ENCODE peak calls at places on chromosome 16, in ten cellular contexts. U, W, H, Q, T, M, S, N, I and O are unnamed samples.

GRCh38 chr16:10172848-10173655 is 9.2 kb downstream of the GRIN2A start:
- DNase-seq in U (peak; percentile 98), W (no peak), H (no peak), Q (no peak), T (no peak), M (no peak), S (no peak), N (no peak), I (no peak), O (peak; percentile 29)

GRCh38 chr16:70714526-70715112 is 28.8 kb upstream of the MTSS2 start:
- DNase-seq in U (no peak), W (no peak), H (no peak), Q (no peak), T (no peak), M (no peak), S (no peak), N (no peak), I (no peak), O (peak; percentile 66)

GRCh38 chr16:23739516-23739915 is 15.3 kb upstream of the CHP2 start:
- DNase-seq in U (no peak), W (no peak), H (no peak), Q (no peak), T (no peak), M (no peak), S (no peak), N (no peak), I (no peak), O (no peak)

GRCh38 chr16:1706386-1707192 is 594 bp downstream of the MAPK8IP3 start:
- DNase-seq in U (peak; percentile 40), W (no peak), H (peak; percentile 62), Q (no peak), T (no peak), M (peak; percentile 37), S (no peak), N (peak; percentile 48), I (no peak), O (no peak)

GRCh38 chr16:2719328-2720062 is 529 bp downstream of the PRSS27 start:
- DNase-seq in U (no peak), W (no peak), H (no peak), Q (no peak), T (no peak), M (no peak), S (no peak), N (no peak), I (no peak), O (no peak)

GRCh38 chr16:55853114-55853513 is 20.2 kb upstream of the CES1 start:
- DNase-seq in U (no peak), W (no peak), H (no peak), Q (no peak), T (no peak), M (no peak), S (no peak), N (no peak), I (no peak), O (no peak)

GRCh38 chr16:84836234-84836647 is 16.5 kb downstream of the CRISPLD2 start:
- DNase-seq in U (peak; percentile 100), W (no peak), H (no peak), Q (no peak), T (no peak), M (peak; percentile 49), S (no peak), N (no peak), I (no peak), O (no peak)

GRCh38 chr16:4244254-4244812 is 2.5 kb upstream of the SRL start:
- DNase-seq in U (no peak), W (no peak), H (no peak), Q (no peak), T (no peak), M (no peak), S (no peak), N (no peak), I (no peak), O (no peak)

GRCh38 chr16:84844049-84844350 is 24.2 kb downstream of the CRISPLD2 start:
- DNase-seq in U (no peak), W (no peak), H (no peak), Q (no peak), T (no peak), M (no peak), S (no peak), N (no peak), I (no peak), O (no peak)

GRCh38 chr16:84818989-84819643 is 669 bp upstream of the CRISPLD2 start:
- DNase-seq in U (no peak), W (no peak), H (no peak), Q (no peak), T (no peak), M (no peak), S (no peak), N (no peak), I (no peak), O (no peak)

GRCh38 chr16:72845322-72846020 is 202.5 kb downstream of the ZFHX3 start:
- DNase-seq in U (no peak), W (no peak), H (no peak), Q (no peak), T (no peak), M (no peak), S (no peak), N (no peak), I (no peak), O (no peak)

GRCh38 chr16:56848056-56848936 is 16.7 kb upstream of the SLC12A3 start:
- DNase-seq in U (peak; percentile 88), W (no peak), H (no peak), Q (no peak), T (no peak), M (peak; percentile 83), S (no peak), N (no peak), I (no peak), O (no peak)

GRCh38 chr16:10921536-10922327 is 20.5 kb downstream of the DEXI start:
- DNase-seq in U (no peak), W (no peak), H (no peak), Q (no peak), T (no peak), M (no peak), S (no peak), N (no peak), I (no peak), O (no peak)

GRCh38 chr16:79639576-79640311 is 39.2 kb upstream of the MAF start:
- DNase-seq in U (no peak), W (no peak), H (no peak), Q (no peak), T (no peak), M (no peak), S (no peak), N (no peak), I (no peak), O (no peak)

GRCh38 chr16:68756250-68757051 is 19.4 kb downstream of the CDH1 start:
- DNase-seq in U (peak; percentile 12), W (no peak), H (peak; percentile 46), Q (no peak), T (no peak), M (no peak), S (no peak), N (no peak), I (peak; percentile 98), O (no peak)

GRCh38 chr16:11909653-11910551 is 5.9 kb downstream of the GSPT1 start:
- DNase-seq in U (peak; percentile 80), W (no peak), H (no peak), Q (no peak), T (no peak), M (no peak), S (no peak), N (no peak), I (no peak), O (no peak)

GRCh38 chr16:56190903-56191806 is at the start of gene GNAO1:
- DNase-seq in U (peak; percentile 56), W (peak; percentile 86), H (peak; percentile 59), Q (peak; percentile 80), T (peak; percentile 65), M (peak; percentile 33), S (peak; percentile 82), N (peak; percentile 4), I (no peak), O (peak; percentile 96)

GRCh38 chr16:24848065-24848464 is 2.3 kb downstream of the SLC5A11 start:
- DNase-seq in U (peak; percentile 78), W (no peak), H (no peak), Q (no peak), T (no peak), M (peak; percentile 79), S (no peak), N (no peak), I (peak; percentile 24), O (no peak)

GRCh38 chr16:66382171-66382965 is 15.9 kb downstream of the CDH5 start:
- DNase-seq in U (peak; percentile 96), W (no peak), H (no peak), Q (no peak), T (no peak), M (peak; percentile 99), S (no peak), N (no peak), I (no peak), O (no peak)

GRCh38 chr16:14375132-14375491 is 254.9 kb downstream of the PARN start:
- DNase-seq in U (peak; percentile 22), W (no peak), H (no peak), Q (no peak), T (no peak), M (no peak), S (no peak), N (no peak), I (no peak), O (no peak)

GRCh38 chr16:50323335-50324011 is 45.3 kb downstream of the BRD7 start:
- DNase-seq in U (peak; percentile 42), W (no peak), H (no peak), Q (no peak), T (no peak), M (peak; percentile 79), S (peak; percentile 7), N (no peak), I (peak; percentile 21), O (peak; percentile 15)

GRCh38 chr16:86961133-86961720 is 356.0 kb downstream of the C16orf95 start:
- DNase-seq in U (peak; percentile 77), W (no peak), H (no peak), Q (no peak), T (no peak), M (no peak), S (no peak), N (no peak), I (no peak), O (peak; percentile 11)

GRCh38 chr16:81723098-81723723 is 55.9 kb upstream of the PLCG2 start:
- DNase-seq in U (peak; percentile 75), W (no peak), H (peak; percentile 72), Q (peak; percentile 4), T (no peak), M (peak; percentile 88), S (peak; percentile 72), N (peak; percentile 20), I (peak; percentile 92), O (peak; percentile 77)

GRCh38 chr16:53235851-53236250 is 181.1 kb downstream of the CHD9 start:
- DNase-seq in U (no peak), W (no peak), H (no peak), Q (no peak), T (no peak), M (no peak), S (no peak), N (no peak), I (no peak), O (no peak)

GRCh38 chr16:12214509-12214908 is 238.0 kb downstream of the SNX29 start:
- DNase-seq in U (no peak), W (no peak), H (no peak), Q (no peak), T (no peak), M (no peak), S (no peak), N (no peak), I (no peak), O (no peak)

GRCh38 chr16:31082368-31083045 is 6.2 kb downstream of the PRSS53 start:
- DNase-seq in U (no peak), W (no peak), H (no peak), Q (no peak), T (no peak), M (no peak), S (no peak), N (no peak), I (no peak), O (no peak)

GRCh38 chr16:57130950-57131321 is 38.6 kb downstream of the CPNE2 start:
- DNase-seq in U (no peak), W (no peak), H (no peak), Q (no peak), T (no peak), M (no peak), S (no peak), N (no peak), I (no peak), O (no peak)

GRCh38 chr16:86725401-86725800 is 147.1 kb downstream of the FOXL1 start:
- DNase-seq in U (no peak), W (no peak), H (no peak), Q (no peak), T (no peak), M (no peak), S (no peak), N (no peak), I (no peak), O (no peak)